ENCODE peak calls at places on chromosome 17, in ten cellular contexts. One of them, this sample, is unnamed.
A peak's percentile ranks its signal among the peaks of the same experiment; 100 is the strongest.

GRCh38 chr17:19354123-19354522 is 8.4 kb downstream of the B9D1 start:
- DNase-seq in stimulated activated CD4-positive, alpha-beta T cell treated with anti-CD3 and anti-CD28 coated beads, Interleukin-4, amount 100 ng/mL, for 1 hour: no peak
- DNase-seq in GDM1: no peak
- DNase-seq in hypothalamus: no peak
- DNase-seq in uterus: no peak
- DNase-seq in activated naive CD4-positive, alpha-beta T cell treated with Interleukin-2 at 50 U/mL for 16 hours: no peak
- DNase-seq in ACHN: peak; percentile 78
- DNase-seq in HEK293T: no peak
- DNase-seq in activated CD8-positive, alpha-beta memory T cell treated with anti-CD3 and anti-CD28 coated beads for 24 hours: no peak
- DNase-seq in substantia nigra: no peak
- DNase-seq in this sample: no peak

GRCh38 chr17:76132574-76133338 is 8.3 kb downstream of the FOXJ1 start:
- DNase-seq in stimulated activated CD4-positive, alpha-beta T cell treated with anti-CD3 and anti-CD28 coated beads, Interleukin-4, amount 100 ng/mL, for 1 hour: no peak
- DNase-seq in GDM1: no peak
- DNase-seq in hypothalamus: no peak
- DNase-seq in uterus: no peak
- DNase-seq in activated naive CD4-positive, alpha-beta T cell treated with Interleukin-2 at 50 U/mL for 16 hours: no peak
- DNase-seq in ACHN: no peak
- DNase-seq in HEK293T: no peak
- DNase-seq in activated CD8-positive, alpha-beta memory T cell treated with anti-CD3 and anti-CD28 coated beads for 24 hours: no peak
- DNase-seq in substantia nigra: no peak
- DNase-seq in this sample: no peak

GRCh38 chr17:14458724-14459123 is 157.8 kb downstream of the HS3ST3B1 start:
- DNase-seq in stimulated activated CD4-positive, alpha-beta T cell treated with anti-CD3 and anti-CD28 coated beads, Interleukin-4, amount 100 ng/mL, for 1 hour: no peak
- DNase-seq in GDM1: no peak
- DNase-seq in hypothalamus: no peak
- DNase-seq in uterus: no peak
- DNase-seq in activated naive CD4-positive, alpha-beta T cell treated with Interleukin-2 at 50 U/mL for 16 hours: no peak
- DNase-seq in ACHN: no peak
- DNase-seq in HEK293T: no peak
- DNase-seq in activated CD8-positive, alpha-beta memory T cell treated with anti-CD3 and anti-CD28 coated beads for 24 hours: no peak
- DNase-seq in substantia nigra: no peak
- DNase-seq in this sample: no peak

GRCh38 chr17:53193044-53193443 is 629.7 kb upstream of the KIF2B start:
- DNase-seq in stimulated activated CD4-positive, alpha-beta T cell treated with anti-CD3 and anti-CD28 coated beads, Interleukin-4, amount 100 ng/mL, for 1 hour: no peak
- DNase-seq in GDM1: no peak
- DNase-seq in hypothalamus: no peak
- DNase-seq in uterus: no peak
- DNase-seq in activated naive CD4-positive, alpha-beta T cell treated with Interleukin-2 at 50 U/mL for 16 hours: no peak
- DNase-seq in ACHN: no peak
- DNase-seq in HEK293T: no peak
- DNase-seq in activated CD8-positive, alpha-beta memory T cell treated with anti-CD3 and anti-CD28 coated beads for 24 hours: no peak
- DNase-seq in substantia nigra: no peak
- DNase-seq in this sample: no peak

GRCh38 chr17:79777844-79778503 is at the start of gene CBX2:
- DNase-seq in stimulated activated CD4-positive, alpha-beta T cell treated with anti-CD3 and anti-CD28 coated beads, Interleukin-4, amount 100 ng/mL, for 1 hour: peak; percentile 83
- DNase-seq in GDM1: peak; percentile 58
- DNase-seq in hypothalamus: peak; percentile 81
- DNase-seq in uterus: peak; percentile 81
- DNase-seq in activated naive CD4-positive, alpha-beta T cell treated with Interleukin-2 at 50 U/mL for 16 hours: peak; percentile 84
- DNase-seq in ACHN: peak; percentile 76
- DNase-seq in HEK293T: peak; percentile 97
- DNase-seq in activated CD8-positive, alpha-beta memory T cell treated with anti-CD3 and anti-CD28 coated beads for 24 hours: peak; percentile 91
- DNase-seq in substantia nigra: peak; percentile 51
- DNase-seq in this sample: peak; percentile 86

GRCh38 chr17:38428643-38429371 is 543 bp downstream of the ARHGAP23 start:
- DNase-seq in stimulated activated CD4-positive, alpha-beta T cell treated with anti-CD3 and anti-CD28 coated beads, Interleukin-4, amount 100 ng/mL, for 1 hour: peak; percentile 10
- DNase-seq in GDM1: peak; percentile 18
- DNase-seq in hypothalamus: peak; percentile 90
- DNase-seq in uterus: peak; percentile 69
- DNase-seq in activated naive CD4-positive, alpha-beta T cell treated with Interleukin-2 at 50 U/mL for 16 hours: peak; percentile 13
- DNase-seq in ACHN: peak; percentile 76
- DNase-seq in HEK293T: no peak
- DNase-seq in activated CD8-positive, alpha-beta memory T cell treated with anti-CD3 and anti-CD28 coated beads for 24 hours: peak; percentile 63
- DNase-seq in substantia nigra: peak; percentile 85
- DNase-seq in this sample: peak; percentile 42

GRCh38 chr17:29569245-29569950 is 897 bp downstream of the TP53I13 start:
- DNase-seq in stimulated activated CD4-positive, alpha-beta T cell treated with anti-CD3 and anti-CD28 coated beads, Interleukin-4, amount 100 ng/mL, for 1 hour: no peak
- DNase-seq in GDM1: no peak
- DNase-seq in hypothalamus: no peak
- DNase-seq in uterus: no peak
- DNase-seq in activated naive CD4-positive, alpha-beta T cell treated with Interleukin-2 at 50 U/mL for 16 hours: no peak
- DNase-seq in ACHN: no peak
- DNase-seq in HEK293T: no peak
- DNase-seq in activated CD8-positive, alpha-beta memory T cell treated with anti-CD3 and anti-CD28 coated beads for 24 hours: no peak
- DNase-seq in substantia nigra: no peak
- DNase-seq in this sample: no peak

GRCh38 chr17:29125651-29126050 is 54.5 kb downstream of the MYO18A start:
- DNase-seq in stimulated activated CD4-positive, alpha-beta T cell treated with anti-CD3 and anti-CD28 coated beads, Interleukin-4, amount 100 ng/mL, for 1 hour: no peak
- DNase-seq in GDM1: no peak
- DNase-seq in hypothalamus: no peak
- DNase-seq in uterus: no peak
- DNase-seq in activated naive CD4-positive, alpha-beta T cell treated with Interleukin-2 at 50 U/mL for 16 hours: no peak
- DNase-seq in ACHN: no peak
- DNase-seq in HEK293T: no peak
- DNase-seq in activated CD8-positive, alpha-beta memory T cell treated with anti-CD3 and anti-CD28 coated beads for 24 hours: no peak
- DNase-seq in substantia nigra: no peak
- DNase-seq in this sample: no peak

GRCh38 chr17:38621538-38621937 is 15.8 kb upstream of the SRCIN1 start:
- DNase-seq in stimulated activated CD4-positive, alpha-beta T cell treated with anti-CD3 and anti-CD28 coated beads, Interleukin-4, amount 100 ng/mL, for 1 hour: no peak
- DNase-seq in GDM1: no peak
- DNase-seq in hypothalamus: no peak
- DNase-seq in uterus: no peak
- DNase-seq in activated naive CD4-positive, alpha-beta T cell treated with Interleukin-2 at 50 U/mL for 16 hours: no peak
- DNase-seq in ACHN: no peak
- DNase-seq in HEK293T: no peak
- DNase-seq in activated CD8-positive, alpha-beta memory T cell treated with anti-CD3 and anti-CD28 coated beads for 24 hours: no peak
- DNase-seq in substantia nigra: no peak
- DNase-seq in this sample: no peak

GRCh38 chr17:35082073-35082657 is 18.7 kb upstream of the RFFL start:
- DNase-seq in stimulated activated CD4-positive, alpha-beta T cell treated with anti-CD3 and anti-CD28 coated beads, Interleukin-4, amount 100 ng/mL, for 1 hour: no peak
- DNase-seq in GDM1: no peak
- DNase-seq in hypothalamus: no peak
- DNase-seq in uterus: no peak
- DNase-seq in activated naive CD4-positive, alpha-beta T cell treated with Interleukin-2 at 50 U/mL for 16 hours: no peak
- DNase-seq in ACHN: peak; percentile 31
- DNase-seq in HEK293T: no peak
- DNase-seq in activated CD8-positive, alpha-beta memory T cell treated with anti-CD3 and anti-CD28 coated beads for 24 hours: no peak
- DNase-seq in substantia nigra: no peak
- DNase-seq in this sample: no peak

GRCh38 chr17:51188321-51188853 is 22.2 kb downstream of the NME2 start:
- DNase-seq in stimulated activated CD4-positive, alpha-beta T cell treated with anti-CD3 and anti-CD28 coated beads, Interleukin-4, amount 100 ng/mL, for 1 hour: no peak
- DNase-seq in GDM1: no peak
- DNase-seq in hypothalamus: no peak
- DNase-seq in uterus: no peak
- DNase-seq in activated naive CD4-positive, alpha-beta T cell treated with Interleukin-2 at 50 U/mL for 16 hours: no peak
- DNase-seq in ACHN: no peak
- DNase-seq in HEK293T: no peak
- DNase-seq in activated CD8-positive, alpha-beta memory T cell treated with anti-CD3 and anti-CD28 coated beads for 24 hours: no peak
- DNase-seq in substantia nigra: no peak
- DNase-seq in this sample: no peak

GRCh38 chr17:80441133-80441578 is 26.2 kb downstream of the ENDOV start:
- DNase-seq in stimulated activated CD4-positive, alpha-beta T cell treated with anti-CD3 and anti-CD28 coated beads, Interleukin-4, amount 100 ng/mL, for 1 hour: peak; percentile 50
- DNase-seq in GDM1: peak; percentile 20
- DNase-seq in hypothalamus: no peak
- DNase-seq in uterus: no peak
- DNase-seq in activated naive CD4-positive, alpha-beta T cell treated with Interleukin-2 at 50 U/mL for 16 hours: peak; percentile 52
- DNase-seq in ACHN: peak; percentile 58
- DNase-seq in HEK293T: peak; percentile 90
- DNase-seq in activated CD8-positive, alpha-beta memory T cell treated with anti-CD3 and anti-CD28 coated beads for 24 hours: peak; percentile 78
- DNase-seq in substantia nigra: no peak
- DNase-seq in this sample: peak; percentile 69

GRCh38 chr17:33261911-33262665 is 31.0 kb downstream of the ASIC2 start:
- DNase-seq in stimulated activated CD4-positive, alpha-beta T cell treated with anti-CD3 and anti-CD28 coated beads, Interleukin-4, amount 100 ng/mL, for 1 hour: no peak
- DNase-seq in GDM1: no peak
- DNase-seq in hypothalamus: no peak
- DNase-seq in uterus: no peak
- DNase-seq in activated naive CD4-positive, alpha-beta T cell treated with Interleukin-2 at 50 U/mL for 16 hours: no peak
- DNase-seq in ACHN: no peak
- DNase-seq in HEK293T: no peak
- DNase-seq in activated CD8-positive, alpha-beta memory T cell treated with anti-CD3 and anti-CD28 coated beads for 24 hours: no peak
- DNase-seq in substantia nigra: no peak
- DNase-seq in this sample: no peak

GRCh38 chr17:50127661-50128361 is 2.1 kb downstream of the SAMD14 start:
- DNase-seq in stimulated activated CD4-positive, alpha-beta T cell treated with anti-CD3 and anti-CD28 coated beads, Interleukin-4, amount 100 ng/mL, for 1 hour: no peak
- DNase-seq in GDM1: peak; percentile 64
- DNase-seq in hypothalamus: no peak
- DNase-seq in uterus: no peak
- DNase-seq in activated naive CD4-positive, alpha-beta T cell treated with Interleukin-2 at 50 U/mL for 16 hours: no peak
- DNase-seq in ACHN: no peak
- DNase-seq in HEK293T: no peak
- DNase-seq in activated CD8-positive, alpha-beta memory T cell treated with anti-CD3 and anti-CD28 coated beads for 24 hours: no peak
- DNase-seq in substantia nigra: no peak
- DNase-seq in this sample: no peak

GRCh38 chr17:51947160-51947559 is 211.4 kb downstream of the CA10 start:
- DNase-seq in stimulated activated CD4-positive, alpha-beta T cell treated with anti-CD3 and anti-CD28 coated beads, Interleukin-4, amount 100 ng/mL, for 1 hour: no peak
- DNase-seq in GDM1: no peak
- DNase-seq in hypothalamus: no peak
- DNase-seq in uterus: no peak
- DNase-seq in activated naive CD4-positive, alpha-beta T cell treated with Interleukin-2 at 50 U/mL for 16 hours: no peak
- DNase-seq in ACHN: no peak
- DNase-seq in HEK293T: no peak
- DNase-seq in activated CD8-positive, alpha-beta memory T cell treated with anti-CD3 and anti-CD28 coated beads for 24 hours: no peak
- DNase-seq in substantia nigra: no peak
- DNase-seq in this sample: no peak

GRCh38 chr17:17313350-17313991 is 10.3 kb downstream of the NT5M start:
- DNase-seq in stimulated activated CD4-positive, alpha-beta T cell treated with anti-CD3 and anti-CD28 coated beads, Interleukin-4, amount 100 ng/mL, for 1 hour: peak; percentile 68
- DNase-seq in GDM1: no peak
- DNase-seq in hypothalamus: peak; percentile 12
- DNase-seq in uterus: no peak
- DNase-seq in activated naive CD4-positive, alpha-beta T cell treated with Interleukin-2 at 50 U/mL for 16 hours: peak; percentile 73
- DNase-seq in ACHN: peak; percentile 53
- DNase-seq in HEK293T: no peak
- DNase-seq in activated CD8-positive, alpha-beta memory T cell treated with anti-CD3 and anti-CD28 coated beads for 24 hours: peak; percentile 84
- DNase-seq in substantia nigra: no peak
- DNase-seq in this sample: peak; percentile 70

GRCh38 chr17:18070861-18071340 is 16.8 kb upstream of the DRG2 start:
- DNase-seq in stimulated activated CD4-positive, alpha-beta T cell treated with anti-CD3 and anti-CD28 coated beads, Interleukin-4, amount 100 ng/mL, for 1 hour: no peak
- DNase-seq in GDM1: peak; percentile 16
- DNase-seq in hypothalamus: no peak
- DNase-seq in uterus: peak; percentile 22
- DNase-seq in activated naive CD4-positive, alpha-beta T cell treated with Interleukin-2 at 50 U/mL for 16 hours: no peak
- DNase-seq in ACHN: no peak
- DNase-seq in HEK293T: peak; percentile 35
- DNase-seq in activated CD8-positive, alpha-beta memory T cell treated with anti-CD3 and anti-CD28 coated beads for 24 hours: no peak
- DNase-seq in substantia nigra: no peak
- DNase-seq in this sample: no peak

GRCh38 chr17:55402374-55402773 is 19.3 kb downstream of the MMD start:
- DNase-seq in stimulated activated CD4-positive, alpha-beta T cell treated with anti-CD3 and anti-CD28 coated beads, Interleukin-4, amount 100 ng/mL, for 1 hour: no peak
- DNase-seq in GDM1: no peak
- DNase-seq in hypothalamus: no peak
- DNase-seq in uterus: no peak
- DNase-seq in activated naive CD4-positive, alpha-beta T cell treated with Interleukin-2 at 50 U/mL for 16 hours: no peak
- DNase-seq in ACHN: peak; percentile 43
- DNase-seq in HEK293T: no peak
- DNase-seq in activated CD8-positive, alpha-beta memory T cell treated with anti-CD3 and anti-CD28 coated beads for 24 hours: no peak
- DNase-seq in substantia nigra: no peak
- DNase-seq in this sample: no peak

GRCh38 chr17:49373115-49373514 is 11.1 kb upstream of the ZNF652 start:
- DNase-seq in stimulated activated CD4-positive, alpha-beta T cell treated with anti-CD3 and anti-CD28 coated beads, Interleukin-4, amount 100 ng/mL, for 1 hour: no peak
- DNase-seq in GDM1: no peak
- DNase-seq in hypothalamus: no peak
- DNase-seq in uterus: no peak
- DNase-seq in activated naive CD4-positive, alpha-beta T cell treated with Interleukin-2 at 50 U/mL for 16 hours: no peak
- DNase-seq in ACHN: no peak
- DNase-seq in HEK293T: no peak
- DNase-seq in activated CD8-positive, alpha-beta memory T cell treated with anti-CD3 and anti-CD28 coated beads for 24 hours: no peak
- DNase-seq in substantia nigra: no peak
- DNase-seq in this sample: no peak

GRCh38 chr17:41894791-41895331 is 23.9 kb downstream of the ACLY start:
- DNase-seq in stimulated activated CD4-positive, alpha-beta T cell treated with anti-CD3 and anti-CD28 coated beads, Interleukin-4, amount 100 ng/mL, for 1 hour: no peak
- DNase-seq in GDM1: no peak
- DNase-seq in hypothalamus: no peak
- DNase-seq in uterus: peak; percentile 69
- DNase-seq in activated naive CD4-positive, alpha-beta T cell treated with Interleukin-2 at 50 U/mL for 16 hours: no peak
- DNase-seq in ACHN: peak; percentile 90
- DNase-seq in HEK293T: no peak
- DNase-seq in activated CD8-positive, alpha-beta memory T cell treated with anti-CD3 and anti-CD28 coated beads for 24 hours: no peak
- DNase-seq in substantia nigra: no peak
- DNase-seq in this sample: no peak

GRCh38 chr17:57532966-57533365 is 212.1 kb downstream of the CCDC182 start:
- DNase-seq in stimulated activated CD4-positive, alpha-beta T cell treated with anti-CD3 and anti-CD28 coated beads, Interleukin-4, amount 100 ng/mL, for 1 hour: no peak
- DNase-seq in GDM1: no peak
- DNase-seq in hypothalamus: no peak
- DNase-seq in uterus: no peak
- DNase-seq in activated naive CD4-positive, alpha-beta T cell treated with Interleukin-2 at 50 U/mL for 16 hours: no peak
- DNase-seq in ACHN: no peak
- DNase-seq in HEK293T: no peak
- DNase-seq in activated CD8-positive, alpha-beta memory T cell treated with anti-CD3 and anti-CD28 coated beads for 24 hours: no peak
- DNase-seq in substantia nigra: no peak
- DNase-seq in this sample: no peak

GRCh38 chr17:410674-411401 is 58.2 kb upstream of the RPH3AL start:
- DNase-seq in stimulated activated CD4-positive, alpha-beta T cell treated with anti-CD3 and anti-CD28 coated beads, Interleukin-4, amount 100 ng/mL, for 1 hour: peak; percentile 41
- DNase-seq in GDM1: no peak
- DNase-seq in hypothalamus: peak; percentile 21
- DNase-seq in uterus: peak; percentile 20
- DNase-seq in activated naive CD4-positive, alpha-beta T cell treated with Interleukin-2 at 50 U/mL for 16 hours: peak; percentile 52
- DNase-seq in ACHN: peak; percentile 62
- DNase-seq in HEK293T: no peak
- DNase-seq in activated CD8-positive, alpha-beta memory T cell treated with anti-CD3 and anti-CD28 coated beads for 24 hours: peak; percentile 79
- DNase-seq in substantia nigra: no peak
- DNase-seq in this sample: peak; percentile 62

GRCh38 chr17:32504166-32504990 is 17.6 kb downstream of the CDK5R1 start:
- DNase-seq in stimulated activated CD4-positive, alpha-beta T cell treated with anti-CD3 and anti-CD28 coated beads, Interleukin-4, amount 100 ng/mL, for 1 hour: no peak
- DNase-seq in GDM1: no peak
- DNase-seq in hypothalamus: no peak
- DNase-seq in uterus: no peak
- DNase-seq in activated naive CD4-positive, alpha-beta T cell treated with Interleukin-2 at 50 U/mL for 16 hours: peak; percentile 28
- DNase-seq in ACHN: no peak
- DNase-seq in HEK293T: no peak
- DNase-seq in activated CD8-positive, alpha-beta memory T cell treated with anti-CD3 and anti-CD28 coated beads for 24 hours: no peak
- DNase-seq in substantia nigra: no peak
- DNase-seq in this sample: no peak

GRCh38 chr17:74737299-74738050 is 419 bp downstream of the RAB37 start:
- DNase-seq in stimulated activated CD4-positive, alpha-beta T cell treated with anti-CD3 and anti-CD28 coated beads, Interleukin-4, amount 100 ng/mL, for 1 hour: peak; percentile 48
- DNase-seq in GDM1: peak; percentile 65
- DNase-seq in hypothalamus: no peak
- DNase-seq in uterus: no peak
- DNase-seq in activated naive CD4-positive, alpha-beta T cell treated with Interleukin-2 at 50 U/mL for 16 hours: peak; percentile 52
- DNase-seq in ACHN: peak; percentile 46
- DNase-seq in HEK293T: peak; percentile 52
- DNase-seq in activated CD8-positive, alpha-beta memory T cell treated with anti-CD3 and anti-CD28 coated beads for 24 hours: no peak
- DNase-seq in substantia nigra: no peak
- DNase-seq in this sample: peak; percentile 58

This sample was measured in stimulated activated naive CD8-positive, alpha-beta T cell treated with anti-CD3 and anti-CD28 coated beads, Interleukin-15, Interleukin-2, amounts not matched to agents 100 U/mL and 50 U/mL, for 24 hours.